ENCODE peak calls at places on chromosomes 4 and X, in ten cellular contexts. I, T, B, S, K, E, V, C, L and U are unnamed samples.

GRCh38 chrX:13520931-13521330 is 48.5 kb upstream of the EGFL6 start:
- DNase-seq in I (no peak), T (no peak), B (no peak), S (peak), K (no peak), E (no peak), V (no peak), C (no peak), L (no peak), U (no peak)

GRCh38 chr4:67250497-67250896 is 294.8 kb downstream of the CENPC start:
- DNase-seq in I (no peak), T (no peak), B (no peak), S (no peak), K (no peak), E (no peak), V (peak), C (no peak), L (no peak), U (no peak)

GRCh38 chr4:24912252-24913098 is at the start of gene CCDC149:
- DNase-seq in I (no peak), T (peak), B (peak), S (peak), K (peak), E (no peak), V (no peak), C (peak), L (peak), U (no peak)

GRCh38 chr4:90093526-90093925 is 33.7 kb upstream of the CCSER1 start:
- DNase-seq in I (no peak), T (no peak), B (no peak), S (no peak), K (no peak), E (no peak), V (no peak), C (no peak), L (no peak), U (no peak)

GRCh38 chr4:110516106-110516922 is 40.4 kb downstream of the ENPEP start:
- DNase-seq in I (no peak), T (peak), B (peak), S (peak), K (peak), E (no peak), V (peak), C (peak), L (peak), U (no peak)

GRCh38 chr4:6001965-6002833 is 16.0 kb downstream of the C4orf50 start:
- DNase-seq in I (no peak), T (no peak), B (no peak), S (no peak), K (peak), E (no peak), V (no peak), C (no peak), L (no peak), U (no peak)

GRCh38 chr4:57342406-57342805 is 232.2 kb upstream of the IGFBP7 start:
- DNase-seq in I (peak), T (no peak), B (no peak), S (peak), K (no peak), E (no peak), V (no peak), C (no peak), L (peak), U (no peak)

GRCh38 chrX:72554448-72555140 is 18.0 kb downstream of the HDAC8 start:
- DNase-seq in I (no peak), T (peak), B (peak), S (no peak), K (peak), E (no peak), V (no peak), C (peak), L (peak), U (no peak)

GRCh38 chrX:77785746-77786548 is at the start of gene ATRX:
- DNase-seq in I (peak), T (peak), B (peak), S (peak), K (peak), E (peak), V (peak), C (peak), L (peak), U (peak)

GRCh38 chrX:77785400-77785745 is 643 bp downstream of the ATRX start:
- DNase-seq in I (no peak), T (peak), B (peak), S (peak), K (no peak), E (no peak), V (peak), C (no peak), L (peak), U (no peak)

GRCh38 chrX:77793950-77794349 is 7.9 kb upstream of the ATRX start:
- DNase-seq in I (no peak), T (no peak), B (no peak), S (no peak), K (no peak), E (no peak), V (no peak), C (no peak), L (no peak), U (no peak)

GRCh38 chrX:77788050-77788449 is 2.0 kb upstream of the ATRX start:
- DNase-seq in I (peak), T (peak), B (peak), S (peak), K (no peak), E (no peak), V (peak), C (no peak), L (no peak), U (no peak)
- H3K4me3 ChIP-seq in I (no peak), T (no peak), B (peak), S (no peak), K (peak), E (no peak), V (no peak), C (no peak), L (no peak), U (no peak)

DNA sequence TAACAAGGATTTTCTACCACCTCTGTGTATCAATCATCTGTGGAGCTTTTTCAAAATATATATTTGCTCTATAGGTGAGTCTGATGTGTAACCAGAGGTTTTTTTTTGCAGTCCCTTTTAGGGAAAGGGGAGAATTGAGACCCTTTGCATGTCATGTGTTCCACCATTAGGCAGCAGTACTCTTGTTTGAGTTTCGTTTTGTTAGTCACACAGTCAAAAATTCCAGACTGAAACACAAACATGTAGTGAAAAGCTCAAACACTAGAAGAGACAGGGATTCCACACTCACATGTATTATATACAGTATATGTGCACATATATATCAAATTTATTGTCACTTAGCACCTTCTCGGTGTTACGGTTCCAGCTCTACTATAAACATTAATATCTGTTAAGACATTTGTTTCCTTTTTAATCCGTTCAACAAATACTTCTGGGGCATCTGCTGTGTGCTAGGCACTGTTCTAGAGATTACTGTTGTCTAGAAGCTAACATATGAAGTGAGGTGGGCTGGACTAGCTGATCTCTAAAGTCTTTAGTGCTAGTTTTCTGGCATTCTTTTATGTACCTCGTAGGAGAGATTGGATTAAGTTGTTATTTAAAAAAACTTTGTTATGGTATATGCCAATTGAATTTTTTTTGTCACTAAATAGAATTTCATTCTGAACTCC is 5.5 kb downstream of the USP9X start:
- DNase-seq in I (no peak), T (no peak), B (no peak), S (no peak), K (no peak), E (no peak), V (no peak), C (no peak), L (no peak), U (no peak)
- TF ChIP-seq CTCF in I (no peak), T (no peak), B (no peak), S (no peak), K (no peak), E (no peak), V (no peak), C (no peak), L (no peak), U (no peak)

GRCh38 chrX:1481636-1482529 is 29.2 kb upstream of the ASMTL start:
- DNase-seq in I (peak), T (peak), B (peak), S (peak), K (peak), E (peak), V (peak), C (peak), L (peak), U (peak)
- H3K4me3 ChIP-seq in I (no peak), T (no peak), B (peak), S (no peak), K (no peak), E (no peak), V (peak), C (no peak), L (no peak), U (peak)

DNA sequence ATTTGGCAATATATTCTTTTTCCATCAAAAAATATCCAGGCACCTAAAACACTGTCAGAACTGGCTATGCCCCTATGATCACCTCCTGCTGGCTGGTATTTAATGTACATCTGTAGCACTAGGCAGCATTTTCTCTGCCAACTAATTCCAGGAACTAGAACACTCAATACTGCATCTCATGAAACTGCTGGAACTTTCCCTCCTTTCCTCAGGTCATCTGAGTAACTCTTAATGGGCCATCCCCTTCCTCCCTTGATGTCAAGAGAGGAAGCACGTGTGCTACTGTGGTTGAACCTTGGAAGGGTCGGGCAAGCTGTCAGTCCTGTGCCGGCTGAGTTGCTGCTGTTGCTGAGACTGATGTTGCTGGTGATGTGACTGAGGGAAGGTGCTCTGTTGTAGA is 39.4 kb downstream of the TMEM165 start:
- DNase-seq in I (no peak), T (no peak), B (peak), S (peak), K (no peak), E (no peak), V (no peak), C (no peak), L (peak), U (no peak)
- TF ChIP-seq CTCF in I (peak), T (no peak), B (no peak), S (peak), K (no peak), E (peak), V (no peak), C (peak), L (peak), U (peak)

DNA sequence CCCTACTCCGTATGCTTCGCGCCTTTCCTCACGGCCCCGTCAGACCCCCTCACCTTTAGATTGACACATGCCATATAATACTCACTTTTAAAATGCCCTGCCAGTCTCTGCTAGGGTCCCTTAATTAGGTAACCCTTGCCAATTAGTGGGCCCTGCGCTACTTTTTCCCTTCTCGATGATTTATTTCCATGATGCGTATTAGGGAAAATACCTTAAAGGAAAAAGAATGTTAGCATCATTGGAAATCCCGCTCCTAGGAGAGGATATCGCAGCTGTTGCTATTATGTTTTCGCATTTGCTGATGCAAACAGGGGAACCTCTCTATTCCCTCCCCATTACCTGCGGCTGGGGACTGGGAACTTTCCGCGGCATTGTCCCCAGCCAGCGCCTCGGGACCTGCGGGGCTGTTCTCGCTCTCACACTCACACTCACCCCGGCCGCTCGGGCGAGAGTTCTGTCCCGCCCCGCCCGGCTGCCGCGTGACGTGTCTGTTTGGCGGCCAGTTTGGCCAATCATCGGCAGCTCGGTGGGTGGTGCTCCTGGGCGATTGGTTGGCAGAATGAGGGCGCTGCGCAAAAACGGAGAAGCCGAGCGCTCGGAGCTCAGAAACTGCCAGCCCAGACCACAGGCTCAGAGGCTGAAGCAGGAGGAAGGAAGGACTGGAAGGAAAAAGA is at the start of gene PCDH10:
- DNase-seq in I (peak), T (peak), B (peak), S (peak), K (peak), E (peak), V (no peak), C (peak), L (peak), U (peak)
- H3K4me3 ChIP-seq in I (peak), T (peak), B (peak), S (peak), K (peak), E (peak), V (no peak), C (peak), L (peak), U (peak)

GRCh38 chr4:18042754-18043153 is 21.2 kb upstream of the LCORL start:
- DNase-seq in I (no peak), T (no peak), B (no peak), S (no peak), K (no peak), E (no peak), V (no peak), C (no peak), L (no peak), U (no peak)
- TF ChIP-seq CTCF in I (no peak), T (peak), B (no peak), S (peak), K (no peak), E (peak), V (no peak), C (peak), L (peak), U (no peak)

DNA sequence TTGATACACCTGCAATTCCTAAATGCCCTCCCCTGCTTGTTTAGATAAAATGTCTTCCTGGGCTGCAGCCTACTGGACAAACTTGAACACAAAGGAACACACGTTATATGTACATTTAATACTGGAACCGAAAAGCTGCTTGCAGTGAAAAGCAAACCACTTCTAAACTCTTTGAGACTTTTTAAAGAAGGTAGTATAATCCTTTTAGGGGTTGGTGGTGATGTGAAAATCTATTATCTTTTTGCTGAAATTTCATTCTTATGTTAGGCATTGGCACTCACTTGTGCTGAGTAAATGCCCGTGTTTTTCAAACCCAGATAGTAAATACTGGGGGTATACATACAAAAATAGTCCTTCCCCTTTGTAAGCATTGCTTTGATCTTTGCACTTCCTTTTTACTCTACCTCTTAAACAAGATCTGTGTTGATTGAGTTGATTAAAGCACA is 2.2 kb downstream of the NFKB1 start:
- DNase-seq in I (no peak), T (no peak), B (peak), S (no peak), K (no peak), E (no peak), V (peak), C (no peak), L (no peak), U (no peak)
- H3K4me3 ChIP-seq in I (no peak), T (peak), B (peak), S (no peak), K (peak), E (peak), V (peak), C (no peak), L (no peak), U (no peak)

GRCh38 chr4:8308856-8309771 is 39.6 kb downstream of the HTRA3 start:
- DNase-seq in I (no peak), T (peak), B (no peak), S (peak), K (peak), E (peak), V (peak), C (peak), L (no peak), U (no peak)
- TF ChIP-seq CTCF in I (no peak), T (no peak), B (no peak), S (no peak), K (no peak), E (peak), V (no peak), C (peak), L (no peak), U (no peak)

GRCh38 chrX:130174051-130174704 is 2.4 kb downstream of the RAB33A start:
- DNase-seq in I (peak), T (no peak), B (no peak), S (peak), K (peak), E (no peak), V (peak), C (no peak), L (peak), U (no peak)

GRCh38 chrX:130174937-130175336 is 3.2 kb downstream of the RAB33A start:
- DNase-seq in I (no peak), T (no peak), B (no peak), S (no peak), K (no peak), E (no peak), V (no peak), C (no peak), L (no peak), U (no peak)

GRCh38 chrX:130176942-130177341 is 5.2 kb downstream of the RAB33A start:
- DNase-seq in I (no peak), T (no peak), B (no peak), S (no peak), K (no peak), E (no peak), V (no peak), C (no peak), L (no peak), U (no peak)

GRCh38 chrX:130179170-130179569 is 7.4 kb downstream of the RAB33A start:
- DNase-seq in I (no peak), T (no peak), B (no peak), S (no peak), K (no peak), E (no peak), V (no peak), C (no peak), L (no peak), U (no peak)

GRCh38 chrX:130176354-130176776 is 4.6 kb downstream of the RAB33A start:
- DNase-seq in I (no peak), T (no peak), B (no peak), S (no peak), K (no peak), E (no peak), V (no peak), C (no peak), L (no peak), U (no peak)
- H3K4me3 ChIP-seq in I (no peak), T (no peak), B (no peak), S (no peak), K (no peak), E (no peak), V (no peak), C (no peak), L (no peak), U (no peak)